ENCODE peak calls at places on chromosomes 13 and 19, in four cellular contexts. F, S, P and Y are unnamed samples.

GRCh38 chr13:50340566-50341287 is 325.5 kb downstream of the KCNRG start:
- DNase-seq in F (no peak), S (no peak), P (no peak), Y (no peak)

GRCh38 chr19:440391-441212 is 20.2 kb downstream of the SHC2 start:
- DNase-seq in F (no peak), S (no peak), P (no peak), Y (no peak)

GRCh38 chr19:57363734-57364181 is 407 bp downstream of the TRAPPC2B start:
- DNase-seq in F (no peak), S (no peak), P (peak; percentile 21), Y (peak; percentile 4)

GRCh38 chr19:41325947-41326706 is 16.2 kb downstream of the CCDC97 start:
- DNase-seq in F (no peak), S (no peak), P (no peak), Y (peak; percentile 15)

GRCh38 chr19:36115453-36116343 is at the start of gene TBCB:
- DNase-seq in F (peak; percentile 19), S (peak; percentile 84), P (no peak), Y (no peak)

GRCh38 chr19:16496613-16496983 is 404 bp downstream of the C19orf44 start:
- DNase-seq in F (no peak), S (peak; percentile 59), P (no peak), Y (peak; percentile 11)

GRCh38 chr13:26991508-26992181 is 180.0 kb downstream of the USP12 start:
- DNase-seq in F (no peak), S (no peak), P (peak; percentile 89), Y (peak; percentile 92)

GRCh38 chr19:1259206-1259872 is 9.8 kb upstream of the CIRBP start:
- DNase-seq in F (no peak), S (peak; percentile 76), P (no peak), Y (peak; percentile 26)

GRCh38 chr13:94992277-94992989 is 280.1 kb upstream of the SOX21 start:
- DNase-seq in F (no peak), S (no peak), P (no peak), Y (no peak)

GRCh38 chr13:65940720-65941119 is 1289.4 kb downstream of the PCDH9 start:
- DNase-seq in F (no peak), S (no peak), P (no peak), Y (no peak)

GRCh38 chr13:22082030-22082429 is 411.2 kb downstream of the FGF9 start:
- DNase-seq in F (no peak), S (no peak), P (no peak), Y (no peak)

GRCh38 chr19:40089462-40089861 is 1.3 kb downstream of the ZNF780A start:
- DNase-seq in F (no peak), S (no peak), P (peak; percentile 1), Y (no peak)

GRCh38 chr13:25300861-25301346 is 521 bp upstream of the NUP58 start:
- DNase-seq in F (no peak), S (peak; percentile 28), P (peak; percentile 23), Y (no peak)

GRCh38 chr19:52492201-52492960 is 35.1 kb upstream of the ZNF808 start:
- DNase-seq in F (no peak), S (no peak), P (no peak), Y (no peak)

GRCh38 chr19:29819300-29819699 is 7.5 kb downstream of the CCNE1 start:
- DNase-seq in F (no peak), S (no peak), P (no peak), Y (no peak)

GRCh38 chr19:4297901-4298771 is 4.1 kb downstream of the TMIGD2 start:
- DNase-seq in F (no peak), S (no peak), P (no peak), Y (no peak)

GRCh38 chr19:16516381-16516780 is 20.2 kb downstream of the C19orf44 start:
- DNase-seq in F (no peak), S (no peak), P (no peak), Y (no peak)

GRCh38 chr19:13841339-13842293 is 35.3 kb upstream of the NANOS3 start:
- DNase-seq in F (no peak), S (no peak), P (no peak), Y (no peak)

GRCh38 chr19:44303305-44303704 is 1.5 kb downstream of the ZNF235 start:
- DNase-seq in F (no peak), S (no peak), P (no peak), Y (no peak)

GRCh38 chr13:41848435-41849255 is 112.3 kb downstream of the VWA8 start:
- DNase-seq in F (no peak), S (no peak), P (no peak), Y (no peak)

GRCh38 chr13:51549050-51549449 is 35.2 kb upstream of the WDFY2 start:
- DNase-seq in F (no peak), S (no peak), P (no peak), Y (no peak)

GRCh38 chr19:46955114-46955812 is 64.4 kb upstream of the NPAS1 start:
- DNase-seq in F (no peak), S (no peak), P (no peak), Y (no peak)

GRCh38 chr19:27774827-27775226 is 1438.1 kb downstream of the UQCRFS1 start:
- DNase-seq in F (no peak), S (no peak), P (no peak), Y (no peak)

GRCh38 chr13:49858183-49858856 is 65.8 kb upstream of the KPNA3 start:
- DNase-seq in F (no peak), S (no peak), P (no peak), Y (no peak)

GRCh38 chr13:60013166-60013565 is 150.6 kb downstream of the DIAPH3 start:
- DNase-seq in F (no peak), S (no peak), P (no peak), Y (no peak)

GRCh38 chr19:30896551-30896950 is 452.7 kb downstream of the TSHZ3 start:
- DNase-seq in F (no peak), S (no peak), P (no peak), Y (no peak)

GRCh38 chr13:53783466-53783865 is 754.9 kb downstream of the OLFM4 start:
- DNase-seq in F (no peak), S (no peak), P (peak; percentile 5), Y (peak; percentile 9)

GRCh38 chr13:45943965-45944364 is 92.4 kb upstream of the SIAH3 start:
- DNase-seq in F (no peak), S (no peak), P (no peak), Y (no peak)

GRCh38 chr13:113601166-113602070 is 16.9 kb downstream of the TFDP1 start:
- DNase-seq in F (no peak), S (no peak), P (no peak), Y (no peak)

GRCh38 chr19:48480476-48481190 is 11.5 kb downstream of the CYTH2 start:
- DNase-seq in F (no peak), S (peak; percentile 48), P (no peak), Y (peak; percentile 31)

GRCh38 chr19:1468274-1469199 is 10.5 kb downstream of the C19orf25 start:
- DNase-seq in F (no peak), S (no peak), P (no peak), Y (no peak)